ENCODE peak calls at places on chromosomes 7 and 10, in seven cellular contexts. J is GM10248, V is AG09319, C is type B pancreatic cell, K is tibial nerve, S is nephron progenitor cell, R is left ventricle myocardium inferior. E is an unnamed sample.

GRCh38 chr10:58300676-58301075 is 31.7 kb downstream of the CISD1 start:
- DNase-seq in J (no peak), V (no peak), C (no peak), K (no peak), S (no peak), R (no peak), E (no peak)

GRCh38 chr7:1060315-1061080 is 16.2 kb downstream of the GPR146 start:
- DNase-seq in J (no peak), V (no peak), C (no peak), K (no peak), S (peak), R (peak), E (no peak)

GRCh38 chr10:114279886-114280644 is 41.0 kb downstream of the VWA2 start:
- DNase-seq in J (no peak), V (no peak), C (no peak), K (no peak), S (no peak), R (no peak), E (no peak)

GRCh38 chr7:155999631-156000489 is 187.6 kb upstream of the SHH start:
- DNase-seq in J (no peak), V (no peak), C (no peak), K (no peak), S (no peak), R (no peak), E (no peak)

GRCh38 chr7:85471740-85472139 is 284.9 kb upstream of the SEMA3D start:
- DNase-seq in J (no peak), V (no peak), C (no peak), K (no peak), S (no peak), R (no peak), E (no peak)

GRCh38 chr10:71888623-71889387 is 37.8 kb upstream of the PSAP start:
- DNase-seq in J (peak), V (peak), C (no peak), K (peak), S (peak), R (peak), E (peak)

GRCh38 chr10:14653271-14654161 is 121.2 kb downstream of the FAM107B start:
- DNase-seq in J (no peak), V (peak), C (no peak), K (peak), S (peak), R (no peak), E (no peak)

GRCh38 chr7:22681852-22682657 is 44.9 kb upstream of the IL6 start:
- DNase-seq in J (no peak), V (no peak), C (no peak), K (no peak), S (no peak), R (no peak), E (no peak)

GRCh38 chr10:124403548-124403947 is 15.2 kb downstream of the OAT start:
- DNase-seq in J (peak), V (peak), C (no peak), K (peak), S (peak), R (no peak), E (no peak)

GRCh38 chr7:46108272-46108671 is 187.2 kb upstream of the IGFBP3 start:
- DNase-seq in J (no peak), V (no peak), C (no peak), K (no peak), S (no peak), R (no peak), E (no peak)

GRCh38 chr7:92527300-92528187 is 776 bp downstream of the PEX1 start:
- DNase-seq in J (peak), V (no peak), C (peak), K (peak), S (peak), R (peak), E (peak)

GRCh38 chr7:112649560-112649959 is 140.6 kb downstream of the TMEM168 start:
- DNase-seq in J (no peak), V (no peak), C (no peak), K (no peak), S (no peak), R (no peak), E (no peak)

GRCh38 chr7:39534599-39534998 is 31.6 kb upstream of the YAE1 start:
- DNase-seq in J (no peak), V (no peak), C (no peak), K (no peak), S (no peak), R (no peak), E (no peak)

GRCh38 chr7:139618482-139619366 is 95.2 kb downstream of the CLEC2L start:
- DNase-seq in J (no peak), V (peak), C (no peak), K (peak), S (peak), R (no peak), E (peak)

GRCh38 chr7:2211926-2212325 is 20.8 kb downstream of the MAD1L1 start:
- DNase-seq in J (no peak), V (no peak), C (no peak), K (no peak), S (no peak), R (no peak), E (no peak)

GRCh38 chr7:155860840-155861479 is 48.7 kb upstream of the SHH start:
- DNase-seq in J (no peak), V (no peak), C (peak), K (no peak), S (no peak), R (no peak), E (no peak)

GRCh38 chr7:88377421-88377820 is 70.7 kb upstream of the STEAP4 start:
- DNase-seq in J (no peak), V (no peak), C (no peak), K (no peak), S (peak), R (no peak), E (no peak)

GRCh38 chr7:46291064-46291463 is 370.0 kb upstream of the IGFBP3 start:
- DNase-seq in J (peak), V (no peak), C (no peak), K (no peak), S (peak), R (no peak), E (no peak)

GRCh38 chr10:18113881-18114280 is 26.3 kb upstream of the CACNB2 start:
- DNase-seq in J (no peak), V (no peak), C (no peak), K (no peak), S (no peak), R (no peak), E (no peak)

GRCh38 chr7:105678811-105679495 is 97.7 kb upstream of the EFCAB10 start:
- DNase-seq in J (peak), V (peak), C (no peak), K (peak), S (no peak), R (peak), E (no peak)

GRCh38 chr7:73473636-73474035 is 40.1 kb downstream of the FZD9 start:
- DNase-seq in J (no peak), V (no peak), C (no peak), K (no peak), S (no peak), R (no peak), E (no peak)

GRCh38 chr10:782751-783648 is 93.5 kb upstream of the DIP2C start:
- DNase-seq in J (peak), V (no peak), C (peak), K (no peak), S (no peak), R (no peak), E (peak)

GRCh38 chr7:143892527-143893300 is 9.3 kb downstream of the TCAF1 start:
- DNase-seq in J (no peak), V (no peak), C (no peak), K (no peak), S (no peak), R (no peak), E (no peak)

GRCh38 chr7:34096135-34096775 is 190.9 kb downstream of the BMPER start:
- DNase-seq in J (no peak), V (peak), C (no peak), K (peak), S (peak), R (peak), E (no peak)

GRCh38 chr7:158746957-158747356 is 42.4 kb upstream of the NCAPG2 start:
- DNase-seq in J (no peak), V (no peak), C (peak), K (no peak), S (no peak), R (no peak), E (no peak)

GRCh38 chr7:96310106-96310505 is 11.8 kb downstream of the SLC25A13 start:
- DNase-seq in J (no peak), V (peak), C (no peak), K (peak), S (no peak), R (no peak), E (no peak)

GRCh38 chr10:15200626-15201025 is 32.1 kb upstream of the NMT2 start:
- DNase-seq in J (no peak), V (no peak), C (no peak), K (no peak), S (no peak), R (no peak), E (no peak)

GRCh38 chr7:92621026-92621540 is 30.9 kb upstream of the FAM133B start:
- DNase-seq in J (peak), V (peak), C (no peak), K (peak), S (peak), R (peak), E (peak)

GRCh38 chr10:122054046-122055025 is 65.4 kb downstream of the TACC2 start:
- DNase-seq in J (no peak), V (no peak), C (no peak), K (peak), S (peak), R (peak), E (peak)

GRCh38 chr10:32379314-32379949 is 32.5 kb upstream of the EPC1 start:
- DNase-seq in J (no peak), V (peak), C (no peak), K (no peak), S (peak), R (no peak), E (no peak)

GRCh38 chr10:34526758-34527730 is 288.1 kb downstream of the PARD3 start:
- DNase-seq in J (no peak), V (peak), C (no peak), K (no peak), S (no peak), R (no peak), E (no peak)
- TF ChIP-seq CTCF in J (no peak), V (peak), C (no peak), K (no peak), S (no peak), R (no peak), E (no peak)

GRCh38 chr7:30977896-30978564 is 14.3 kb downstream of the GHRHR start:
- DNase-seq in J (no peak), V (no peak), C (peak), K (no peak), S (peak), R (no peak), E (peak)
- TF ChIP-seq CTCF in J (peak), V (peak), C (peak), K (peak), S (peak), R (peak), E (peak)

GRCh38 chr7:132004528-132004927 is 448.1 kb upstream of the PODXL start:
- DNase-seq in J (no peak), V (no peak), C (no peak), K (no peak), S (no peak), R (peak), E (no peak)
- TF ChIP-seq CTCF in J (no peak), V (peak), C (no peak), K (no peak), S (no peak), R (peak), E (no peak)

DNA sequence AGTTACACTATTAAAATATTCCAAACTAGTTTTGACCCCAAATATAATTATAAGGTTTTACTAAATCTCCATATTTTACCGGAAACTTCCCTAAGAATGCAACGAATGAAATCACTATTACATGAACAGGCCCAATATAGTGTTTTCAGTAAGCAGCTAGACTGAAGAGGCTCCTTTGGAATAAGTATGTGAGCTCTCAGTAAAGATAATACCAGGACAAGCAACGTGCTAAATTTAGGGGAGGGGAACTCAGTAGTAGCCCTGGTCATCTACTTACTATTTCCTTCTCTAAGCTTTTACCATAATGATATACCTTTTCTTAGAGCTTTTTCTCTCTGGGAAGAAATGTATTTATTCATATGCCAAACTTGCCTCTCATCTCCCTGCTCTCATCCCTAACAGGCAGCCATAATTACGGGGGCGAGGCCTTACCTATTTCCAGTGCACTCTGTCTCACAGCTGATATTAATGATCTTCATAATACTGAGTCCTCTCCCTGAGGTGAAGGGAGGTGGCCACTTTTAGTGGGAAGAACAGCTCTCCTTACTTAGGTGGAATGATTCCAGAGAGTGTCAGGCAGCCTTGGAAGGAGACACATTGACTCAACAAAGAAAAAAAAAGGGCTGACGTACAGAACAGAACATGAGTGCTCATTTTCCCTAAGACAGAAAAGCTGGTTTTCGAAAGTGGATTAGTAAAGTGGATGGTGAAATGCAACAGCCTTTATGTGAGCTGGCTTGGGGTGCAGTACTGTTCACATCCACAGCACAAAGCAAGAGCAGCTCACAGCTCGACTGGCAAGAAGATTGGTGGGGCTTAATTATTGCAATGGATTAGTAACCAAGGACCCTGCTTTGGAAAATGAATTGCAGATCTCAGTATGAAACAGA is 165.4 kb downstream of the GLI3 start:
- DNase-seq in J (no peak), V (peak), C (no peak), K (no peak), S (no peak), R (no peak), E (no peak)
- TF ChIP-seq CTCF in J (no peak), V (no peak), C (peak), K (no peak), S (peak), R (peak), E (peak)

GRCh38 chr7:117949232-117949631 is 76.0 kb upstream of the CTTNBP2 start:
- DNase-seq in J (no peak), V (no peak), C (no peak), K (no peak), S (no peak), R (no peak), E (no peak)
- TF ChIP-seq CTCF in J (no peak), V (no peak), C (peak), K (no peak), S (no peak), R (no peak), E (no peak)

DNA sequence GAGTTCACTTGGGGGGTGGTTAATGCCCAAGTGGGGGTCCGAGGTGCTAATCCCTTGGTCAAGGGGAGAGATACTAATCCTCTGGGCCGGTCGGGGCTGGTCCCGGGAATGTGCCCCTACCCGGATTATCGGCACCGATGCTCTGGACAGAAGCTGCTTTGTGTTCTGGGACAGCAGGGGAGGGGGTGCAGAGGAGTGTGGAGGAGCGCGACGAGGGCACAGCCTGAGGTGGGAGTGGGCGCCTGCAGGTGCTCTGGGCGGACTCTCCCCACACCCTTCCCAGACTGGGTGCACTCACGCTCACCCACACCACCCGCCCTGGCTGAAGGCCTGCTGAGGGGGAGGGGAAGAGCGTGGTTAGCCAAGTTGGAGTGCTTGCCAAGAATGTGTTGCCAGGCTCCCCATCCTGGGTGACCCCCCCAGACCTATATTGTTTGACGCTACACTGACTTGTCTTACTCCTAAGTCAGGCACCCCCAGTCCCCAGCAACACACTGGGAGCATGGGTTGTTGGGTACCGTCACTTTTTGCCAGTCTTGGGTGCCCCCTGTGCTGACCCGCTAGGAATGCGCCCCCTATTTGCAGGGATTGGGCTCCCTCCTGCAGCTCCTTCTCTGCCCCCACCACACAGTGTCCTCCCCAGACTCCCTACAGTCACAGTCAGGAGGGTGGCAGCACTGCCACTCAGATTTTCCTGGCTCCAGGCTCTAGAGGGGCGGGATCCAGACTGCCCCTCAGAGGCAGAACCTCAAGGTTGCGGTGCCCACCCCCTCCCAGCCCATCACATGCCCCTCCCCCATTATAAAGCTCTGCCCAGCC is 1.2 kb downstream of the SLC4A2 start:
- DNase-seq in J (no peak), V (no peak), C (no peak), K (no peak), S (no peak), R (no peak), E (no peak)
- TF ChIP-seq CTCF in J (no peak), V (no peak), C (no peak), K (no peak), S (no peak), R (no peak), E (no peak)

DNA sequence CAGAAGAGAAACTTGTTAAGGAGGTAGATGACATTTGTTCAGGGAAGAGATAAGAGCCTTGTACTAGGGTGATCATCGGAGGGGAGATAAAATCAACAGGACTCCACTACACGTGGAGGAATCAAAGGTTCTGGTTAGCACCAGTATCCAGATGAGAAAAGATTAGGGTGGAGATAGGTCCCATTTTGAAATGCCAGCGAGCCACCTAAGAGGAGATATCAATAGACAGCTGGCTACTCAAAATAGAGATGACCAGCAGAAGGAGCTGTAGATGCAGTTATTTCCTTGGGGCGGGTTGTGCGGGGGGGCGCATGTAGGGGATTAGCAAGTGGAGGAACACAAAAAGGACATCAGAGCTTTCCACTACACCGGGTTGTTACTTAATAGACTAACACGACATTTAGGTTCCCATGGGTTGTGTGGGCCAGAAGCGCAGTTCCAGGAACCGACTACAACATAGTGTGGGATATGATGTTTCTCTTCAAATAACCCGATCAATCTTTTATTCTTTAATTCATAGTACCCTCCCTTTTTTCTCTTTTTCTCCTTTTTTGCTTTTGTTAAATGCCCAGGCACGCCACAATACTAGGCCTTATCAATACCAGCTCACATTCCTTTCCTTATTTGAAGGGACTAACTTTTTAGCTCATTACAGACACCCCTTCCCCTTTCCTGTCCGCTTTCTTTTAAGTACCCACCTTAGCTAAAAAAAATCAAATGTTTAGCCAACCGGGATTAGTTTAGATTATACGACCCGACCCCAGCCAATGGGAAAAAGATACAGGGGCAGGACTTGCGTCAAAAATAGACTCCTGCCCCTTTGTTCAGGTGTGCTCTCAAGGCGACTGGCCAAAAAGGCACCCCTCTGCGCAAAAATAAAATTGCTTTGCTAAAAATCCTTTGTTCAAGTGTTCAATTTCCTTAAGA is 2.0 kb upstream of the KIF11 start:
- DNase-seq in J (peak), V (no peak), C (no peak), K (peak), S (peak), R (peak), E (peak)
- TF ChIP-seq CTCF in J (peak), V (peak), C (no peak), K (no peak), S (no peak), R (peak), E (peak)

GRCh38 chr10:43665054-43665453 is 16.4 kb upstream of the ZNF32 start:
- DNase-seq in J (no peak), V (peak), C (no peak), K (no peak), S (no peak), R (no peak), E (no peak)

GRCh38 chr10:43671659-43672555 is 23.2 kb upstream of the ZNF32 start:
- DNase-seq in J (peak), V (peak), C (no peak), K (peak), S (peak), R (no peak), E (peak)

GRCh38 chr10:43667736-43668371 is 19.2 kb upstream of the ZNF32 start:
- DNase-seq in J (no peak), V (no peak), C (no peak), K (no peak), S (no peak), R (no peak), E (no peak)

GRCh38 chr10:43666551-43666950 is 17.9 kb upstream of the ZNF32 start:
- DNase-seq in J (no peak), V (no peak), C (no peak), K (no peak), S (no peak), R (no peak), E (no peak)

DNA sequence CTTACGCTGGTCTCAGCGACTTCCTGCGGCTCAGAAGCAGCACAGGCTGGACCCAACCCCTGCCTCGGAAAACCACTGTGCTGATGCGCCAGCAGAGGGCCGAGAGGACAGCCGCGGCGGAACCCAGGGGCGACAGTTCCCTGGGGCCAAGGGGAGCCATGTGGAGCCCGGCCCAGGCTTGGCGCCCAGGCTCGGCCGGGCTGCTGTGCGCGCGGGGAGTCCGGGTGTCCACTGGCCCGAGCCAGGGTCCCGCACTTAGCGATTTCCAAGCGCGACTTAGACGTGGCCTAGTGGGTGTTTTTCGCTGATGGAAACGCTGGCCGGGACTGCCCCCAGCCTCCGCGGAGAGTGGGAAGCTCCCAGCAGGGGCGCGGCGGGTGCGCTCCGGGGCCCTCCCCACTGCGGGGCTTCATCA is 18.6 kb upstream of the ZNF32 start:
- DNase-seq in J (no peak), V (no peak), C (no peak), K (no peak), S (no peak), R (no peak), E (no peak)
- TF ChIP-seq CTCF in J (no peak), V (peak), C (peak), K (peak), S (peak), R (peak), E (peak)

E was measured in neural crest cell.